ENCODE peak calls at places on chromosomes 11 and 22, in five cellular contexts. V is HCT116, M is IMR-90, G is GM12878, O is H1. W is an unnamed sample. For H3K4me1, the result is how much of the 10 kb centered on the place peaks cover.

GRCh38 chr11:46216765-46217089 is 60.7 kb upstream of the CREB3L1 start:
- DNase-seq in V (no peak), M (no peak), G (no peak), O (no peak), W (no peak)

GRCh38 chr11:78193806-78194205 is 5.1 kb downstream of the USP35 start:
- DNase-seq in V (no peak), M (no peak), G (no peak), O (no peak), W (no peak)

GRCh38 chr11:10784229-10785145 is 24.2 kb downstream of the EIF4G2 start:
- DNase-seq in V (no peak), M (peak), G (no peak), O (no peak), W (peak)

GRCh38 chr11:134815404-134815803 is 403.4 kb upstream of the B3GAT1 start:
- DNase-seq in V (peak), M (no peak), G (no peak), O (no peak), W (no peak)

GRCh38 chr11:75543808-75544207 is 18.1 kb upstream of the GDPD5 start:
- DNase-seq in V (no peak), M (no peak), G (no peak), O (no peak), W (no peak)

GRCh38 chr11:35529971-35530495 is 4.6 kb upstream of the PAMR1 start:
- DNase-seq in V (no peak), M (peak), G (no peak), O (no peak), W (no peak)

GRCh38 chr11:134742228-134742612 is 330.2 kb upstream of the B3GAT1 start:
- DNase-seq in V (no peak), M (peak), G (no peak), O (no peak), W (peak)

GRCh38 chr11:30465192-30465591 is 121.0 kb downstream of the MPPED2 start:
- DNase-seq in V (no peak), M (no peak), G (no peak), O (no peak), W (no peak)

GRCh38 chr11:11703885-11704284 is 82.1 kb upstream of the GALNT18 start:
- DNase-seq in V (no peak), M (no peak), G (no peak), O (no peak), W (no peak)

GRCh38 chr11:18490319-18490718 is 34.7 kb downstream of the LDHAL6A start:
- DNase-seq in V (no peak), M (peak), G (no peak), O (no peak), W (no peak)

GRCh38 chr22:41501209-41501608 is 32.3 kb downstream of the ACO2 start:
- DNase-seq in V (no peak), M (no peak), G (peak), O (no peak), W (peak)

GRCh38 chr11:94650756-94651155 is 83.6 kb downstream of the PIWIL4 start:
- DNase-seq in V (no peak), M (peak), G (no peak), O (no peak), W (no peak)

GRCh38 chr11:114059278-114059983 is at the start of gene ZBTB16:
- DNase-seq in V (no peak), M (no peak), G (no peak), O (peak), W (peak)

GRCh38 chr22:28903719-28904118 is 20.3 kb downstream of the ZNRF3 start:
- DNase-seq in V (no peak), M (no peak), G (no peak), O (no peak), W (no peak)

GRCh38 chr11:27496461-27496860 is 10.1 kb downstream of the LIN7C start:
- DNase-seq in V (no peak), M (peak), G (no peak), O (no peak), W (no peak)

GRCh38 chr11:70028147-70028855 is 49.8 kb upstream of the ANO1 start:
- DNase-seq in V (no peak), M (no peak), G (no peak), O (no peak), W (no peak)

GRCh38 chr11:36509265-36509664 is 807 bp downstream of the TRAF6 start:
- DNase-seq in V (no peak), M (peak), G (no peak), O (no peak), W (peak)

GRCh38 chr11:118194835-118195627 is 18.6 kb upstream of the SCN2B start:
- DNase-seq in V (no peak), M (peak), G (no peak), O (no peak), W (peak)

GRCh38 chr11:115251126-115251525 is 253.1 kb downstream of the CADM1 start:
- DNase-seq in V (no peak), M (no peak), G (no peak), O (no peak), W (no peak)

GRCh38 chr11:124274000-124274399 is 17.8 kb downstream of the OR8G5 start:
- DNase-seq in V (no peak), M (no peak), G (no peak), O (no peak), W (no peak)

GRCh38 chr22:39458443-39459083 is 1.8 kb downstream of the MGAT3 start:
- DNase-seq in V (no peak), M (no peak), G (no peak), O (no peak), W (no peak)

GRCh38 chr11:66891849-66892660 is 35.2 kb downstream of the LRFN4 start:
- DNase-seq in V (peak), M (peak), G (peak), O (no peak), W (peak)

GRCh38 chr11:62333768-62334167 is 3.5 kb upstream of the ASRGL1 start:
- DNase-seq in V (no peak), M (no peak), G (no peak), O (no peak), W (no peak)

GRCh38 chr11:62338218-62338617 is 970 bp downstream of the ASRGL1 start:
- DNase-seq in V (no peak), M (no peak), G (no peak), O (no peak), W (no peak)

GRCh38 chr11:62340269-62340901 is 3.1 kb downstream of the ASRGL1 start:
- DNase-seq in V (peak), M (peak), G (peak), O (no peak), W (peak)

GRCh38 chr11:62337682-62338181 is 484 bp downstream of the ASRGL1 start:
- DNase-seq in V (no peak), M (no peak), G (no peak), O (no peak), W (peak)

GRCh38 chr11:62336949-62337681 is at the start of gene ASRGL1:
- DNase-seq in V (peak), M (peak), G (peak), O (peak), W (peak)
- TF ChIP-seq POLR2A in V (no peak), M (no peak), G (peak), O (no peak), W (peak)

GRCh38 chr11:90134420-90135003 is at the start of gene NAALAD2:
- DNase-seq in V (no peak), M (peak), G (no peak), O (peak), W (peak)

GRCh38 chr11:90133560-90134145 is 810 bp upstream of the NAALAD2 start:
- DNase-seq in V (no peak), M (no peak), G (no peak), O (no peak), W (no peak)

GRCh38 chr11:90135016-90135415 is 553 bp downstream of the NAALAD2 start:
- DNase-seq in V (no peak), M (no peak), G (no peak), O (no peak), W (no peak)
- H2AFZ ChIP-seq in V (no peak), M (no peak), G (no peak), O (peak), W (peak)

DNA sequence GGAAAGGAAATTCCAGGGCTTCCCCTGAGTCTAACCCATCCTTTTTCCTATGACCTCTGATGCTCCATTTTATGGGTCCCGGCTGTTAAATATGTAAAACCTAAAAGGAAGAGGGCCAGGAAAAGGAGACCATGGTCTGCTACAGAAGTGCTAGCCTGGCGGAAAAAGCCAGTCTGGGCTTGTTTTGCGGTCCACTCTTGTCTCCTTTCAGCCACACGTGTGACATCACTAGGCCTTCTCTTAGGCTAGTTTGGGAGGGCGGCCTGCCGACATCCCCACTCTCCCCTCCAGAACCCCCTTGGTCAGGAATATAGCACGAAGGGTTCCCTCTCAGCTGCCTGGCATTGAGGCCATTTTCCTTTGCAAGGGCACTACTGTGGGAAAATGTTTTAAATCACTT is 86.8 kb downstream of the UBASH3B start:
- DNase-seq in V (no peak), M (no peak), G (no peak), O (no peak), W (no peak)
- H3K4me1 ChIP-seq in V (under half), M (under half), G (under half), O (under half), W (under half)

DNA sequence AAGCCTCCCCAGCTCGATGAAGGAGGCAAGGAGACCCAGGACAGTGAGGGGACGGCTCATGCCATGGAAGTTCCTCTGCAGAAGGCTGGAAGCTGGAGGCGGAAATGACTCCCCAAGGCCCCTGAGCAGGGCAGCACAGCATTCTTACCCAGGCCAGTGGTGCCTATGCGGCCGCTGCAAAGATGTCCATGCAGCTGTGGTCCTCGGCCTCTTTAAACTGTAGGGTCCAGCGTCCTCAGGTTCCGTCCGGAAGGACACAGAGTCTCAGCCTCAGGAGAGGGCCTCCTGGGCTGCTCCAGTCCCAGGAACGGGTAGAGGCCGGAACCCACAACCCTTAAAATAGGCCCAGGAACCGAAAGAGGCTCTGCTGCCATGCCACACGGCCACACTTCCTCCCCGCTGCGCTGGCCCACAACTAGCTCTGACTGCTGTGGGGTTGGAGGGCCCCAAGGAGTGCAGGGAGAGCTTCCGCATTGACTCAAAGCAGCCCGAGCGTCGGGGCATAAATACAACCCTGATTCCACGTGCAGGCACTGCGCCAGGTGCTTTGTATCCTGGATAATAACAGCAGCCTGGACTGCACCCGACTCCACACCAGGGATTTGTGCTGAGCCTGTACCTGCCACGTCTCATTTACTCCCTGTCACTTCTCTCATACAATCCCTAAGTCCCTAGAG is 5.5 kb downstream of the KIAA0930 start:
- DNase-seq in V (no peak), M (no peak), G (peak), O (no peak), W (no peak)
- TF ChIP-seq POLR2A in V (no peak), M (no peak), G (peak), O (no peak), W (no peak)

DNA sequence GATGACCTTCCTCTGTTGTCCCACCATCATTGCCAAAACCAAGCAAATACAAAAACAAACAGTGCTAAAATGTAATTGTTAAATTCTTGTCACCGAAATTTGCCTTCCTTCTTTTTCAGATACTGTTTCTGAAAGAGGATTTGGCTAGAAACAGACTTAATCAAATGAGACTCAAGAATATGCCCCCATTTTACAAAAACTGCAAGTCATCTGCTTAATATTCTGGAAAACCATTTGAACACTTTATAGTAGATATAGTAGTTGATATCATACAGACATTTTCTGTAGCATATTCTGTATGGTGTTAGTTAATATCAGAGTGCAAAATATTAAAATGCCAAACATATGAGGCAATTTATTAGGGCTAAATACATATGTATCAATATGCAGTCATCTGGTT is 3.5 kb downstream of the OR5M1 start:
- DNase-seq in V (no peak), M (no peak), G (no peak), O (no peak), W (no peak)
- H2AFZ ChIP-seq in V (no peak), M (no peak), G (no peak), O (no peak), W (no peak)

DNA sequence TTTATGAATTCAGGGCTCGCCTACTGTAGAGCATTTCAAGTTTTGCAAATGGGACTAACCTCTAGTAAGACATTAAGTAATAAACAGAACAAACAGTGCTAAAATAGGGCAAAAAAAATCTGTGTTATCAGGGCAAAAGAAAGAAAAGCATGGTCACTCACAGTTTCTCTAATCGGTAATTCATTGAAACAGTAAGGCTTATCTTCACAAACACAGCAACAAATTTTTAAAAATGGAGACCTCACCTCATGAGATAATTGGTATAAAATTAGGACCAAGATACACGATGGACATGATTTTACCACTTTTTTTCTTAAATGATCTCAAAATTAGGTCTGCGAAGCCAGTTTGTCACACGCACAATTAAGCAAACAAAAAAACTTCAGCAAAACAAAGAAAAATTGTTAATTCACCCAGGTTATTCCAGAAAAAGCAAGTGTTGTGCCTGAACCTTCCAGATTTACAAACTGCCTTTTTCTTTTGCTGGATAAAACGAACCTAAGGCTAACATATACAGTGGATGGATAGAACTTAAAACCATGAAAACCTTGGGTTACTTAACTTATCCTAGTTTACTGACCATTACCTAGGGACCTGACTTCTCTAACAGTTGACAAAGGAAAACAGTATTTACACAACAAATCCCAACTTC is 1.4 kb downstream of the TMEM123 start:
- DNase-seq in V (no peak), M (no peak), G (no peak), O (no peak), W (peak)
- H3K4me1 ChIP-seq in V (under half), M (under half), G (under half), O (under half), W (half or more)

W was measured in endothelial cell of umbilical vein.